ENCODE peak calls at places on chromosomes 13 and 19, in four cellular contexts. X is GM03348, G is upper lobe of right lung, J is ecto neural progenitor cell. U is an unnamed sample.

GRCh38 chr13:98475521-98475920 is 101.4 kb downstream of the STK24 start:
- DNase-seq in G (peak; percentile 71), J (peak; percentile 86), X (no peak), U (no peak)

GRCh38 chr19:43634068-43634467 is 5.6 kb downstream of the CADM4 start:
- DNase-seq in J (no peak), X (no peak), G (no peak), U (no peak)

GRCh38 chr19:27966390-27966816 is 1246.5 kb downstream of the UQCRFS1 start:
- DNase-seq in G (no peak), X (peak; percentile 26), J (no peak), U (peak; percentile 10)

GRCh38 chr19:28494466-28494865 is 718.5 kb downstream of the UQCRFS1 start:
- DNase-seq in X (no peak), J (no peak), G (no peak), U (no peak)

GRCh38 chr19:14686411-14686810 is 3.4 kb upstream of the ZNF333 start:
- DNase-seq in G (no peak), J (no peak), X (no peak), U (peak; percentile 9)

GRCh38 chr13:21365574-21365973 is 93.5 kb downstream of the ZDHHC20 start:
- DNase-seq in X (no peak), G (peak; percentile 21), J (no peak), U (no peak)

GRCh38 chr19:1882089-1882785 is 3.1 kb downstream of the ABHD17A start:
- DNase-seq in J (no peak), X (no peak), G (no peak), U (no peak)

GRCh38 chr13:99542788-99543406 is 41.6 kb downstream of the TM9SF2 start:
- DNase-seq in X (no peak), G (no peak), J (no peak), U (no peak)

GRCh38 chr13:79525051-79525450 is 44.1 kb downstream of the NDFIP2 start:
- DNase-seq in G (no peak), J (no peak), X (no peak), U (no peak)